ENCODE peak calls at places on chromosomes 1 and 21, in five cellular contexts. J, M, O, T and L are unnamed samples.
A peak's percentile ranks its signal among the peaks of the same experiment; 100 is the strongest.

GRCh38 chr1:170765279-170765678 is 101.3 kb downstream of the PRRX1 start:
- DNase-seq in J (no peak), O (peak; percentile 4), T (no peak), M (no peak), L (no peak)

GRCh38 chr1:190102757-190103326 is 374.8 kb downstream of the BRINP3 start:
- DNase-seq in J (no peak), M (no peak), O (no peak), T (no peak), L (no peak)

GRCh38 chr1:151243683-151244216 is 10.8 kb upstream of the PSMD4 start:
- DNase-seq in J (no peak), T (no peak), M (no peak), O (no peak), L (no peak)

GRCh38 chr1:196366817-196367495 is 241.3 kb downstream of the KCNT2 start:
- DNase-seq in M (no peak), J (no peak), O (no peak), T (no peak), L (no peak)

GRCh38 chr1:61152706-61153105 is 70.3 kb downstream of the NFIA start:
- DNase-seq in J (no peak), O (no peak), M (no peak), T (no peak), L (no peak)

GRCh38 chr1:54741531-54741930 is 22.8 kb downstream of the PARS2 start:
- DNase-seq in O (no peak), T (no peak), J (no peak), M (no peak), L (no peak)

GRCh38 chr21:44708866-44709425 is 2.4 kb downstream of the TSPEAR start:
- DNase-seq in T (no peak), O (no peak), J (no peak), M (no peak), L (no peak)

GRCh38 chr1:244849189-244849866 is 13.9 kb downstream of the COX20 start:
- DNase-seq in M (no peak), O (no peak), J (no peak), T (no peak), L (no peak)

GRCh38 chr1:59377350-59377904 is 80.5 kb downstream of the FGGY start:
- DNase-seq in O (no peak), J (no peak), T (no peak), M (no peak), L (no peak)

GRCh38 chr1:67601539-67601938 is 83.5 kb upstream of the GADD45A start:
- DNase-seq in J (no peak), M (no peak), O (no peak), T (no peak), L (no peak)

GRCh38 chr1:84260852-84261518 is 40.5 kb upstream of the SAMD13 start:
- DNase-seq in T (peak; percentile 16), O (peak; percentile 68), M (no peak), J (no peak), L (peak; percentile 22)